ENCODE peak calls at places on chromosomes 1 and 21, in five cellular contexts. W is GDM1, U is NCI-H345, L is DMS 273 treated with DMSO at 0.1 percent for 48 hours, M is neural progenitor cell. K is an unnamed sample.

GRCh38 chr1:200971428-200971903 is 52.0 kb downstream of the KIF21B start:
- DNase-seq in U (no peak), W (no peak), M (no peak), L (no peak), K (no peak)

GRCh38 chr21:37675202-37675801 is 241.0 kb downstream of the KCNJ6 start:
- DNase-seq in W (no peak), M (peak; percentile 84), L (no peak), U (peak; percentile 55), K (peak; percentile 73)

GRCh38 chr1:221039616-221040015 is 160.4 kb downstream of the HLX start:
- DNase-seq in U (no peak), W (no peak), L (no peak), M (no peak), K (peak; percentile 33)

GRCh38 chr1:9400425-9401079 is 107.9 kb downstream of the SPSB1 start:
- DNase-seq in M (no peak), U (no peak), L (no peak), W (peak; percentile 25), K (no peak)

GRCh38 chr1:92690212-92690906 is 94.5 kb downstream of the EVI5 start:
- DNase-seq in W (no peak), L (no peak), M (no peak), U (no peak), K (no peak)

GRCh38 chr1:46547481-46548383 is 3.7 kb downstream of the KNCN start:
- DNase-seq in L (no peak), U (peak; percentile 15), W (no peak), M (peak; percentile 78), K (peak; percentile 77)

GRCh38 chr1:117061986-117062415 is 1.9 kb downstream of the TTF2 start:
- DNase-seq in L (no peak), W (no peak), U (no peak), M (no peak), K (no peak)

GRCh38 chr1:178599087-178599486 is 86.2 kb downstream of the TEX35 start:
- DNase-seq in W (no peak), M (no peak), U (no peak), L (no peak), K (no peak)

GRCh38 chr1:58791106-58791505 is 7.3 kb upstream of the JUN start:
- DNase-seq in U (no peak), M (no peak), W (no peak), L (no peak), K (no peak)

GRCh38 chr1:152109231-152109997 is 5.8 kb downstream of the TCHH start:
- DNase-seq in L (no peak), U (no peak), W (no peak), M (no peak), K (peak; percentile 21)

GRCh38 chr1:35264861-35265260 is 3.6 kb upstream of the ZMYM4 start:
- DNase-seq in U (no peak), M (no peak), W (peak; percentile 80), L (no peak), K (peak; percentile 82)

GRCh38 chr1:89689234-89689633 is 56.3 kb downstream of the LRRC8C start:
- DNase-seq in U (no peak), M (no peak), W (no peak), L (peak; percentile 5), K (no peak)

GRCh38 chr1:85330711-85331290 is 54.4 kb upstream of the BCL10 start:
- DNase-seq in U (no peak), L (no peak), W (no peak), M (no peak), K (peak; percentile 52)